ENCODE peak calls at places on chromosomes 7 and 10, in five cellular contexts. T, M, Y, J and N are unnamed samples.

GRCh38 chr7:87627634-87627994 is 584 bp upstream of the RUNDC3B start:
- DNase-seq in Y (no peak), M (no peak), T (no peak), J (no peak), N (no peak)

GRCh38 chr7:128104109-128104742 is 73.0 kb upstream of the LRRC4 start:
- DNase-seq in T (no peak), J (no peak), Y (peak), M (peak), N (no peak)

GRCh38 chr7:2202901-2203550 is 29.7 kb downstream of the MAD1L1 start:
- DNase-seq in Y (peak), J (no peak), T (no peak), M (no peak), N (no peak)

GRCh38 chr10:48332871-48333216 is 26.4 kb downstream of the MAPK8 start:
- DNase-seq in T (no peak), J (no peak), M (no peak), Y (no peak), N (no peak)

GRCh38 chr10:75283150-75284096 is 47.7 kb upstream of the COMTD1 start:
- DNase-seq in Y (no peak), J (no peak), T (no peak), M (no peak), N (no peak)

GRCh38 chr7:29955799-29956476 is 33.7 kb downstream of the SCRN1 start:
- DNase-seq in T (no peak), Y (no peak), J (no peak), M (peak), N (no peak)

GRCh38 chr10:29961351-29961750 is 98.0 kb downstream of the JCAD start:
- DNase-seq in J (peak), M (no peak), Y (no peak), T (no peak), N (no peak)

GRCh38 chr7:44561962-44562621 is 11.6 kb downstream of the DDX56 start:
- DNase-seq in J (peak), M (no peak), Y (peak), T (no peak), N (no peak)

GRCh38 chr7:16616542-16616941 is 29.0 kb downstream of the ANKMY2 start:
- DNase-seq in Y (no peak), T (no peak), M (no peak), J (no peak), N (no peak)

GRCh38 chr7:44658979-44659378 is 52.6 kb downstream of the OGDH start:
- DNase-seq in J (no peak), T (no peak), Y (peak), M (no peak), N (no peak)

GRCh38 chr10:119469846-119470245 is 72.7 kb downstream of the RGS10 start:
- DNase-seq in M (no peak), T (no peak), J (no peak), Y (no peak), N (no peak)

GRCh38 chr7:134799387-134799786 is 20.0 kb downstream of the CALD1 start:
- DNase-seq in Y (no peak), M (no peak), T (no peak), J (no peak), N (no peak)